ENCODE peak calls at places on chromosomes 4 and X, in six cellular contexts. Y is hepatocyte, V is colonic mucosa, Z is psoas muscle, K is SJSA1, S is tibial artery. Q is an unnamed sample. For H3K4me1, the result is how much of the 10 kb centered on the place peaks cover.

GRCh38 chrX:9846631-9847030 is 60.4 kb downstream of the SHROOM2 start:
- DNase-seq in Y (no peak), S (no peak), V (no peak), Z (no peak), K (no peak), Q (no peak)

GRCh38 chrX:1466971-1467561 is 14.4 kb upstream of the ASMTL start:
- DNase-seq in K (peak), S (no peak), V (peak), Z (no peak), Y (no peak), Q (no peak)

GRCh38 chr4:139083533-139084424 is 68.2 kb downstream of the NOCT start:
- DNase-seq in V (peak), Z (peak), Y (peak), K (peak), S (peak), Q (peak)

GRCh38 chrX:1448793-1449580 is 3.7 kb downstream of the ASMTL start:
- DNase-seq in S (no peak), Y (no peak), V (no peak), K (peak), Z (no peak), Q (no peak)

GRCh38 chr4:102694791-102695190 is 66.0 kb downstream of the MANBA start:
- DNase-seq in K (no peak), V (no peak), Y (no peak), S (no peak), Z (no peak), Q (no peak)

GRCh38 chr4:37549003-37549402 is 137.2 kb downstream of the RELL1 start:
- DNase-seq in Y (no peak), Z (no peak), K (no peak), S (no peak), V (no peak), Q (peak)

GRCh38 chrX:132488092-132488749 is 617 bp downstream of the MBNL3 start:
- DNase-seq in K (no peak), Y (no peak), S (no peak), Z (no peak), V (no peak), Q (peak)

GRCh38 chrX:152619897-152620296 is 17.8 kb upstream of the GABRQ start:
- DNase-seq in V (no peak), S (no peak), K (no peak), Y (no peak), Z (no peak), Q (no peak)

GRCh38 chrX:34768290-34768689 is 111.2 kb upstream of the TMEM47 start:
- DNase-seq in V (no peak), K (no peak), Y (no peak), Z (no peak), S (no peak), Q (no peak)

GRCh38 chr4:2862528-2862927 is 18.9 kb downstream of the ADD1 start:
- DNase-seq in S (no peak), V (no peak), K (no peak), Z (no peak), Y (peak), Q (peak)
- H3K4me1 ChIP-seq in S (under half), V (half or more), K (under half), Z (half or more), Y (half or more), Q (under half)

GRCh38 chr4:187432310-187432709 is 563.3 kb upstream of the ZFP42 start:
- DNase-seq in S (no peak), K (no peak), V (no peak), Y (no peak), Z (no peak), Q (no peak)

GRCh38 chr4:187433141-187433540 is 562.4 kb upstream of the ZFP42 start:
- DNase-seq in Z (no peak), V (no peak), S (no peak), Y (no peak), K (no peak), Q (no peak)

DNA sequence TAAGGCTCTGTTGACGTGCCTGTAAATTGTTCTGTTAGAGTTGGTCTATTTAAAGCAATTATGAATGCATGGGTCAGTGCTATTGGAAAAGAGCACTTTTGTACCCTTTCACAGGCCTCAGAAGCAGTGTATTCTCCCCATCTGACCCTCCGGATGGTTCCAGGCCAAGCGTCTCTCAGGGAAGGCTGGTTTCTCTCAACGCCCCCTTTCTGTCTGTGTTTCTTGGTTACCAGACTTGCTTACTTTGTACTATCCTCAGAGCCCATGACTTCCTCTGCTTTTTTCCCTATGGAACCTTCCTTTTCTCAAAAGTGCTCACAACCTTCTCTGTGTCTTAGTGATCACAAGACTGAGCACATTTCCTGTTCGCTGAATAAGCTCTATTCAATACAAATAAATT is 559.3 kb upstream of the ZFP42 start:
- DNase-seq in K (no peak), Z (no peak), S (no peak), Y (no peak), V (no peak), Q (no peak)
- H3K4me1 ChIP-seq in K (under half), Z (under half), S (under half), Y (under half), V (under half), Q (under half)

GRCh38 chrX:154352466-154352865 is 22.0 kb downstream of the FLNA start:
- DNase-seq in V (no peak), Z (no peak), S (no peak), Y (no peak), K (no peak), Q (no peak)
- H3K4me1 ChIP-seq in V (under half), Z (under half), S (under half), Y (under half), K (under half), Q (under half)

DNA sequence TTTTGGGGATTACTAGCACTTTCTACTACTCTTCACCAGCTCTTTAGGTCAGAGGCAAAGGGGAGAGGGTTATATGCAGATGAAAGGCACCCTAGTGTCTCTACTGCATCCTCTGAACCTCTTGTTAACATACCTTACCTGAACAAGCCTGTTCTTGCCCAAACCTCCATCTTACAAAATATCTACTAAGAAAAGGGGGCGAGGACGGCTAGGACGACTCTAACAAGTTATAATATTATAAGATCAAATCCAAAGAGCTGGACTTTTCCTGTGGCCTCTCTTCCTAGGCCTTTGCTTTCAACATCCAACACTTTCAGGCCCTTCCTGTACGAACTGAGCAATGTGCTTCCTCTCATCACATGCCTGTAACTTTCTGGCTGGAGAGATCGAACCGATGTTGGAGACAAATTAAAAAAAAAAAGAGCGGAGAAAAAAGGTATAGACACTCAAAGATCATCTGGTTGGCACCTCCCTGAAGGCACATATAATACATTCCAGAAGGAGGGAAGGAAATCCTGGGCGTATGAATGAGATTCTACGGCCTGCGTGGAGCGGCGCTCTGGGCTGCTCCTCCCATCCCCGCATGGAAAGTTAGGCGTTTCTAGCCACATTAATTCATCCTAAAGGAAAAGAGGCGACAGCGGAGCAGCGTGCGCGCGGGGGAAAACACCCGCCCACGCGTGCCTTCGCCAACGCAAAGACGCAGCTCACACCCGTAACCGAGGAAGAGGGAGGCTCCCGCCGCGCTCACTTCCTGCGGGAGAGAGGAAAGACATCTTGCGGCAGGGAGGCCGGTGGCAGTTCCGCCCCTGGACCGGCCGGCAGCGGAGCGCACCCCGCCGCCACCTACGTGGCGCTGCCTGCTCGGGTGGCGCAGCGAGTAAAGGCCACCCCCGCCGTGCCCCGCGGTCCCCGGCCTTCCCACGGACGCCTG is 803 bp downstream of the PRDM5 start:
- DNase-seq in K (peak), Z (peak), S (peak), V (peak), Y (peak), Q (peak)
- H3K4me1 ChIP-seq in K (under half), Z (under half), S (under half), V (under half), Y (under half), Q (under half)

GRCh38 chr4:12116009-12116542 is 687.4 kb upstream of the HS3ST1 start:
- DNase-seq in Y (peak), Z (peak), V (no peak), K (no peak), S (no peak), Q (no peak)
- H3K4me1 ChIP-seq in Y (under half), Z (under half), V (under half), K (under half), S (under half), Q (under half)

Q was measured in PC-9.